ENCODE peak calls at places on chromosomes 6 and 20, in six cellular contexts. U is cardiac fibroblast; Q is CD8-positive, alpha-beta T cell; G is mucosa of descending colon; A is Caco-2; H is transverse colon. L is an unnamed sample.

GRCh38 chr6:18753071-18753470 is 365.9 kb downstream of the RNF144B start:
- DNase-seq in U (no peak), Q (no peak), G (no peak), A (no peak), H (no peak), L (no peak)

GRCh38 chr6:104835782-104836181 is 23.9 kb downstream of the HACE1 start:
- DNase-seq in U (no peak), Q (no peak), G (no peak), A (no peak), H (no peak), L (no peak)

GRCh38 chr6:155706341-155706740 is 250.7 kb upstream of the NOX3 start:
- DNase-seq in U (peak; percentile 3), Q (no peak), G (no peak), A (no peak), H (no peak), L (peak; percentile 24)

GRCh38 chr6:122548281-122548680 is 61.9 kb upstream of the PKIB start:
- DNase-seq in U (no peak), Q (no peak), G (no peak), A (no peak), H (no peak), L (no peak)

GRCh38 chr20:36499211-36499610 is 42.1 kb upstream of the MYL9 start:
- DNase-seq in U (no peak), Q (no peak), G (no peak), A (no peak), H (no peak), L (no peak)

GRCh38 chr6:113313841-113314240 is 543.3 kb upstream of the MARCKS start:
- DNase-seq in U (no peak), Q (no peak), G (no peak), A (no peak), H (no peak), L (no peak)

GRCh38 chr6:36245572-36246031 is 24.3 kb upstream of the PNPLA1 start:
- DNase-seq in U (no peak), Q (no peak), G (peak; percentile 84), A (no peak), H (peak; percentile 72), L (no peak)

GRCh38 chr6:88587158-88587537 is 376.3 kb downstream of the RNGTT start:
- DNase-seq in U (no peak), Q (no peak), G (no peak), A (no peak), H (no peak), L (no peak)

GRCh38 chr6:46262928-46263708 is 92.3 kb upstream of the ENPP5 start:
- DNase-seq in U (peak; percentile 4), Q (no peak), G (no peak), A (no peak), H (no peak), L (peak; percentile 22)

GRCh38 chr6:90868656-90869055 is 281.8 kb upstream of the MAP3K7 start:
- DNase-seq in U (no peak), Q (no peak), G (no peak), A (no peak), H (no peak), L (no peak)

GRCh38 chr6:42471714-42472113 is 20.0 kb upstream of the TRERF1 start:
- DNase-seq in U (no peak), Q (no peak), G (no peak), A (no peak), H (no peak), L (no peak)

GRCh38 chr6:157867155-157867559 is 44.1 kb downstream of the SNX9 start:
- DNase-seq in U (peak; percentile 55), Q (no peak), G (no peak), A (no peak), H (no peak), L (peak; percentile 41)

GRCh38 chr20:52552181-52552872 is 360.7 kb upstream of the ZFP64 start:
- DNase-seq in U (peak; percentile 33), Q (no peak), G (no peak), A (no peak), H (no peak), L (peak; percentile 42)

GRCh38 chr6:143108278-143108677 is 47.6 kb downstream of the AIG1 start:
- DNase-seq in U (no peak), Q (no peak), G (no peak), A (no peak), H (no peak), L (no peak)

GRCh38 chr20:33333616-33334015 is 50.6 kb downstream of the BPIFB1 start:
- DNase-seq in U (no peak), Q (no peak), G (no peak), A (no peak), H (no peak), L (no peak)

GRCh38 chr6:1422290-1422689 is 32.9 kb downstream of the FOXF2 start:
- DNase-seq in U (no peak), Q (no peak), G (no peak), A (no peak), H (no peak), L (no peak)

GRCh38 chr6:13485923-13486557 is 1.4 kb downstream of the GFOD1 start:
- DNase-seq in U (peak; percentile 43), Q (no peak), G (peak; percentile 57), A (no peak), H (peak; percentile 33), L (peak; percentile 43)

GRCh38 chr6:13485303-13485702 is 2.1 kb downstream of the GFOD1 start:
- DNase-seq in U (no peak), Q (no peak), G (no peak), A (no peak), H (no peak), L (no peak)

GRCh38 chr6:13484827-13485226 is 2.6 kb downstream of the GFOD1 start:
- DNase-seq in U (no peak), Q (no peak), G (no peak), A (no peak), H (no peak), L (no peak)

GRCh38 chr6:13486679-13487121 is 700 bp downstream of the GFOD1 start:
- DNase-seq in U (peak; percentile 71), Q (peak; percentile 35), G (peak; percentile 74), A (peak; percentile 35), H (peak; percentile 65), L (peak; percentile 69)

DNA sequence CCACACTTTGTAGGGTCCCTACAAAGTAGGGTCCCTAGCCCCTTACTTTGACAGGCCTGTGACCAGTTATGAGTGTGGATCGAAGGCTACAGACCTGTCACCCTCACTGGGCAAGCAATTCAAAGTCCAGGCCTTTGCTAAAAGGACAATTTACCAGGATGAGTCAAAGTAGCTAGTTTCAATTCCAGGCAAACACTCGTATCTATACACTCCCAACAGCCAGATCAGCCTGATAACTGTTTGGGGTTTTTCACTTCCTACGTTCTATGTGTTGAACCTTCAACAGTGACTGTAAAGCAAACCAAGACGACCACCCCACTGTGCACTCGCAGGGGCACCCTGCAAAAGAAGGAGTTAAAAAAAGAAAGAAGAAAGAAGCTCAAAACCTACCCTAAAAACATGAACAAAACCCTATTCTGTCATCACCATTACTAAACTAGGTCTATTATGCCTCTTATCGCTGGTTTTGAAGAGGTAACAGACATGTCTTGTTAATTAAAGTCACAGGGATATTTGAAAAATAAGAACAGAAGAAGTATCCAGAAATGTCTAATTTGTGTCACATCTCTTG is 3.2 kb downstream of the GFOD1 start:
- DNase-seq in U (no peak), Q (no peak), G (no peak), A (no peak), H (no peak), L (no peak)
- H3K4me3 ChIP-seq in U (no peak overlapping the region), Q (no peak overlapping the region), G (no peak overlapping the region), A (no peak overlapping the region), H (no peak overlapping the region), L (peak overlapping the region; percentile 93)

DNA sequence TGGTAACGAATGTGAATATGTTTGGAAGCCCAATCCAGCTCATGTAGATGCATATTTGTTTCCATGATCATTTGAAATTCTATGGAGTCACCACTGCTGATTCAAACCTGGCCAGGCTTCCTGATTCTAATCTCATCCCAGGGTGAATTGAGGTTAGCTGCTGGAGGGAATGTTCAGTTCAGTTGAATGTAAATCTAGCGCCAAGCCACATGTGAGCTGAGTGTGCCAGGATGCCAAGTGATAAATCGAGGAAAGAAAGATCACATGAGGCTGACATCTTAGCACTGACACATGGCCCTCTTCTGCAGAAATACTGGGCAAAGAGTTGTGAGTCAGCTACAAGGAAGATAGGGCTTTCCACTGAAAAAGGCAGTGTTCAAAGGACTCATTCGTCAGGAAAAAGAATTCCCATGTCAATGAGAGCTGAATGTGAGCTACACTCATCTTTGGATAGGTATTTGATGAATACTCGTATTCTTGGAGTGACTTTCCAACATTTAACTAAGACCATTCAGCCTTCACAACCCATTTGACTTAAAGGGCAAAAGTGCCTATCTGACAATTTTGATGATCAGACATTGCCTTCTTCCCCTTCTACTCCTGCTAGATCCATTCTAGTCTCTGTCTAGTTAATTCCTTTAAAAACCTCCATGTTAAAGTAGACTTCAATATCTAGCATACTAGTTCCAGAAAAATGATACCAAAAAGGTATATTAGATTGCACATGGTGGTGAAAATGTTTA is 172.1 kb downstream of the MTFR2 start:
- DNase-seq in U (peak; percentile 94), Q (no peak), G (no peak), A (no peak), H (no peak), L (peak; percentile 93)
- TF ChIP-seq CTCF in U (no peak), Q (no peak), G (no peak), A (no peak), H (no peak), L (no peak)

DNA sequence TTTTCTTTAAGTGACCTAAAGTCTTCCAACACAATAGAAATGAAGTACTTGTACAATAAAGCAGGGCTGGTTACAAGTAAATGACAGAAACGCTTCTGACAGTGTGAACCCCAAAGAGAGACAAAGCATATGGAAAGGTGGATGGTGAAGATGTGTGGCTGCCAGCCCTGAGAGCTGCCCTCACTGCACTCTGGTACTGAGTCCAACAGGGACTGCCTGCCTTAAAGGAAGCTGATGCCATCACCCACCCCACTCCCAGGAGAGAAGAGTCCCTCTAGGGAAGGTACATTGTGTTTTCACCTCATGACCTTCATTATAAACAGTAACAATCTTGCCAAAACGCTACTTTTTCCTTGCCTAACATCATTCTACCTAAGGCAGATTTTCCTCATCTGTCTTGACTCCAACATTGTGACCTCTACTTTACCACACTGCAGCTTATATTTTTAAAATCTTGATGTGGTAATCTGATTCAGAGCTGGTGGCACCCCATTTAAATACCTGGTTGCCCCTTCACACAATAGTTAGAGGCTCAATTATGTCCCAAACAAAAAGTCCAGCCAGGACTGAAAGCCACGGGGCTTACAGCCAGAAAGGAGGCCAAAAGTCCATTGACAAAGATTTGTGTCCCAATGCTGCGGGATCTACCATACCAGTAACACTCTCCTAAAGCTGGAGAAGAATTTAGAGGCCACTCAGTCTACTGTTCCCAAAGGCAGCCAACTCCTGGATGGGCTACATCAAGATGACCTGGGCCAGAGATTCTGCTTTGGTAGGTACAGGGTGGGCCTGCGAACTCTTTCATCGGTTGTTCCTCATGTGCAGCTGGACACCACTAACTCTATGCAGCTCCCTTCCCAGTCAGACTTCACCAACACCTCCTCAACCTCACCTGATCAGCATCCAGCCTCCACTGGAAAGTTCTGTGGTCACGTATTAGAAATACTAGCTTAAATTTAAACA is 4.4 kb downstream of the APMAP start:
- DNase-seq in U (no peak), Q (no peak), G (no peak), A (no peak), H (no peak), L (no peak)
- H3K4me3 ChIP-seq in U (no peak overlapping the region), Q (no peak overlapping the region), G (no peak overlapping the region), A (no peak overlapping the region), H (no peak overlapping the region), L (no peak overlapping the region)

DNA sequence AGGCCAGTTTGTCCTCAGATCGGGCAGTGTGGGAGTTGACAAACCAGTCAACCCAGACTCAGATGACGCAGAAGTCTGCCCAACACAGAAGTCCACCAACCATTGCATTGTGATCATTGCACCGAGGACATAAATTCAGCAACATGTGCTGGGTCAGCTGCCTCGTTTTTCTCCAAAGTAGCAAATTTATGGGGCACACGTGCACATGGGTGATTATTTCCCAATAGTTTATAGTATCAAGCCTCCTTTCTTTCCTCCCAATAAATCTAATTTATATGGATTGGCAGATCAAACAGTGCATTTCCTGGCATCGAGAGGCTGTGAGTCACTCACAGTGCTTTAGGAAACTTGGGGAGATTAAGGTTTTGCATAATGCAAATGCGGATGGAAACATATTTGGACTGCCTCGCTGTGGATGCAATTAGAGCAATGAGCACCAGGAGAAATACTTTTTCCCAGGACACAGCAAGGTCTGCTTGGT is 413.7 kb upstream of the SULF2 start:
- DNase-seq in U (no peak), Q (no peak), G (no peak), A (no peak), H (no peak), L (peak; percentile 16)
- TF ChIP-seq CTCF in U (no peak), Q (no peak), G (no peak), A (no peak), H (no peak), L (no peak)